ENCODE peak calls at places on chromosomes 11 and 22, in five cellular contexts. One of them, this sample, is unnamed.

GRCh38 chr11:117199061-117199915 is at the start of gene TAGLN:
- DNase-seq in body of pancreas: peak
- DNase-seq in suprapubic skin: no peak
- DNase-seq in sigmoid colon: peak
- DNase-seq in cardiac fibroblast: peak
- DNase-seq in this sample: peak

GRCh38 chr11:70312401-70313357 is 42.2 kb downstream of the PPFIA1 start:
- DNase-seq in body of pancreas: no peak
- DNase-seq in suprapubic skin: no peak
- DNase-seq in cardiac fibroblast: no peak
- DNase-seq in sigmoid colon: peak
- DNase-seq in this sample: no peak

GRCh38 chr22:50298937-50299656 is 8.3 kb downstream of the PLXNB2 start:
- DNase-seq in cardiac fibroblast: no peak
- DNase-seq in sigmoid colon: no peak
- DNase-seq in suprapubic skin: no peak
- DNase-seq in body of pancreas: no peak
- DNase-seq in this sample: peak

GRCh38 chr11:7871056-7871455 is 60.0 kb downstream of the OR10A6 start:
- DNase-seq in sigmoid colon: no peak
- DNase-seq in body of pancreas: no peak
- DNase-seq in suprapubic skin: no peak
- DNase-seq in cardiac fibroblast: peak
- DNase-seq in this sample: peak

GRCh38 chr11:68841718-68842426 is at the start of gene CPT1A:
- DNase-seq in sigmoid colon: peak
- DNase-seq in suprapubic skin: peak
- DNase-seq in body of pancreas: peak
- DNase-seq in cardiac fibroblast: peak
- DNase-seq in this sample: peak

GRCh38 chr11:87239001-87239400 is 201.3 kb downstream of the TMEM135 start:
- DNase-seq in sigmoid colon: no peak
- DNase-seq in suprapubic skin: no peak
- DNase-seq in body of pancreas: no peak
- DNase-seq in cardiac fibroblast: peak
- DNase-seq in this sample: no peak

GRCh38 chr22:49847751-49848689 is 5.6 kb upstream of the ZBED4 start:
- DNase-seq in sigmoid colon: no peak
- DNase-seq in body of pancreas: no peak
- DNase-seq in cardiac fibroblast: no peak
- DNase-seq in suprapubic skin: no peak
- DNase-seq in this sample: no peak

GRCh38 chr11:64482588-64482987 is 108.4 kb upstream of the SLC22A12 start:
- DNase-seq in suprapubic skin: no peak
- DNase-seq in sigmoid colon: no peak
- DNase-seq in cardiac fibroblast: no peak
- DNase-seq in body of pancreas: no peak
- DNase-seq in this sample: no peak

GRCh38 chr11:46554205-46555162 is 39.3 kb downstream of the AMBRA1 start:
- DNase-seq in sigmoid colon: no peak
- DNase-seq in suprapubic skin: no peak
- DNase-seq in cardiac fibroblast: peak
- DNase-seq in body of pancreas: no peak
- DNase-seq in this sample: peak

GRCh38 chr11:34339149-34340064 is 18.4 kb downstream of the ABTB2 start:
- DNase-seq in sigmoid colon: no peak
- DNase-seq in suprapubic skin: no peak
- DNase-seq in cardiac fibroblast: peak
- DNase-seq in body of pancreas: no peak
- DNase-seq in this sample: no peak

GRCh38 chr11:123063396-123064267 is 1.7 kb upstream of the HSPA8 start:
- DNase-seq in sigmoid colon: peak
- DNase-seq in body of pancreas: peak
- DNase-seq in cardiac fibroblast: peak
- DNase-seq in suprapubic skin: peak
- DNase-seq in this sample: peak

GRCh38 chr11:11148104-11148509 is 204.9 kb downstream of the CSNK2A3 start:
- DNase-seq in cardiac fibroblast: peak
- DNase-seq in body of pancreas: peak
- DNase-seq in sigmoid colon: peak
- DNase-seq in suprapubic skin: peak
- DNase-seq in this sample: peak

GRCh38 chr11:84628871-84629625 is 998.1 kb downstream of the DLG2 start:
- DNase-seq in body of pancreas: no peak
- DNase-seq in cardiac fibroblast: no peak
- DNase-seq in sigmoid colon: no peak
- DNase-seq in suprapubic skin: no peak
- DNase-seq in this sample: no peak

GRCh38 chr11:100467821-100468508 is 219.1 kb upstream of the ARHGAP42 start:
- DNase-seq in body of pancreas: no peak
- DNase-seq in sigmoid colon: no peak
- DNase-seq in cardiac fibroblast: no peak
- DNase-seq in suprapubic skin: no peak
- DNase-seq in this sample: no peak

GRCh38 chr11:86039094-86039493 is 29.8 kb downstream of the PICALM start:
- DNase-seq in body of pancreas: no peak
- DNase-seq in cardiac fibroblast: no peak
- DNase-seq in suprapubic skin: no peak
- DNase-seq in sigmoid colon: no peak
- DNase-seq in this sample: no peak

GRCh38 chr11:62352355-62353336 is 15.4 kb downstream of the ASRGL1 start:
- DNase-seq in sigmoid colon: no peak
- DNase-seq in suprapubic skin: no peak
- DNase-seq in cardiac fibroblast: no peak
- DNase-seq in body of pancreas: no peak
- DNase-seq in this sample: no peak

GRCh38 chr11:10858505-10859360 is 880 bp upstream of the ZBED5 start:
- DNase-seq in suprapubic skin: no peak
- DNase-seq in body of pancreas: peak
- DNase-seq in sigmoid colon: peak
- DNase-seq in cardiac fibroblast: no peak
- DNase-seq in this sample: peak

GRCh38 chr11:12126352-12127019 is 16.1 kb downstream of the MICAL2 start:
- DNase-seq in sigmoid colon: no peak
- DNase-seq in body of pancreas: no peak
- DNase-seq in suprapubic skin: no peak
- DNase-seq in cardiac fibroblast: peak
- DNase-seq in this sample: peak

GRCh38 chr22:38205261-38206128 is 3.7 kb downstream of the MAFF start:
- DNase-seq in body of pancreas: no peak
- DNase-seq in suprapubic skin: peak
- DNase-seq in cardiac fibroblast: peak
- DNase-seq in sigmoid colon: peak
- DNase-seq in this sample: peak

GRCh38 chr11:34501500-34501899 is 12.1 kb downstream of the ELF5 start:
- DNase-seq in body of pancreas: no peak
- DNase-seq in cardiac fibroblast: peak
- DNase-seq in suprapubic skin: no peak
- DNase-seq in sigmoid colon: no peak
- DNase-seq in this sample: peak

GRCh38 chr22:38305481-38306448 is 11.5 kb downstream of the CSNK1E start:
- DNase-seq in suprapubic skin: no peak
- DNase-seq in sigmoid colon: no peak
- DNase-seq in body of pancreas: no peak
- DNase-seq in cardiac fibroblast: peak
- DNase-seq in this sample: no peak

GRCh38 chr11:27471067-27471587 is 1.5 kb downstream of the LGR4 start:
- DNase-seq in suprapubic skin: no peak
- DNase-seq in body of pancreas: peak
- DNase-seq in sigmoid colon: no peak
- DNase-seq in cardiac fibroblast: no peak
- DNase-seq in this sample: no peak

GRCh38 chr11:126530416-126530815 is 174.9 kb downstream of the ST3GAL4 start:
- DNase-seq in sigmoid colon: no peak
- DNase-seq in cardiac fibroblast: no peak
- DNase-seq in suprapubic skin: no peak
- DNase-seq in body of pancreas: no peak
- DNase-seq in this sample: no peak

GRCh38 chr11:29019960-29020683 is 911.9 kb downstream of the METTL15 start:
- DNase-seq in body of pancreas: no peak
- DNase-seq in suprapubic skin: no peak
- DNase-seq in cardiac fibroblast: peak
- DNase-seq in sigmoid colon: no peak
- DNase-seq in this sample: no peak

GRCh38 chr11:66183581-66184048 is 84.8 kb upstream of the RAB1B start:
- DNase-seq in sigmoid colon: no peak
- DNase-seq in suprapubic skin: no peak
- DNase-seq in body of pancreas: no peak
- DNase-seq in cardiac fibroblast: peak
- DNase-seq in this sample: no peak

GRCh38 chr11:35165416-35166368 is 26.7 kb downstream of the CD44 start:
- DNase-seq in suprapubic skin: no peak
- DNase-seq in sigmoid colon: no peak
- DNase-seq in body of pancreas: no peak
- DNase-seq in cardiac fibroblast: peak
- DNase-seq in this sample: peak

GRCh38 chr22:38949889-38950405 is 7.5 kb upstream of the APOBEC3A start:
- DNase-seq in suprapubic skin: peak
- DNase-seq in cardiac fibroblast: no peak
- DNase-seq in body of pancreas: no peak
- DNase-seq in sigmoid colon: peak
- DNase-seq in this sample: no peak

GRCh38 chr11:75347781-75348613 is 3.5 kb downstream of the ARRB1 start:
- DNase-seq in body of pancreas: no peak
- DNase-seq in sigmoid colon: peak
- DNase-seq in suprapubic skin: no peak
- DNase-seq in cardiac fibroblast: peak
- DNase-seq in this sample: peak

GRCh38 chr22:48568736-48569330 is 1258.8 kb downstream of the BRD1 start:
- DNase-seq in cardiac fibroblast: no peak
- DNase-seq in body of pancreas: no peak
- DNase-seq in suprapubic skin: no peak
- DNase-seq in sigmoid colon: no peak
- DNase-seq in this sample: no peak

GRCh38 chr22:48569476-48570233 is 1258.0 kb downstream of the BRD1 start:
- DNase-seq in body of pancreas: no peak
- DNase-seq in suprapubic skin: no peak
- DNase-seq in cardiac fibroblast: no peak
- DNase-seq in sigmoid colon: no peak
- DNase-seq in this sample: no peak

GRCh38 chr22:48565901-48566501 is 1261.7 kb downstream of the BRD1 start:
- DNase-seq in sigmoid colon: no peak
- DNase-seq in suprapubic skin: no peak
- DNase-seq in cardiac fibroblast: no peak
- DNase-seq in body of pancreas: no peak
- DNase-seq in this sample: no peak

GRCh38 chr22:48566741-48567140 is 1260.9 kb downstream of the BRD1 start:
- DNase-seq in suprapubic skin: no peak
- DNase-seq in body of pancreas: no peak
- DNase-seq in sigmoid colon: no peak
- DNase-seq in cardiac fibroblast: no peak
- DNase-seq in this sample: no peak

GRCh38 chr22:48567213-48567975 is 1260.3 kb downstream of the BRD1 start:
- DNase-seq in body of pancreas: no peak
- DNase-seq in sigmoid colon: no peak
- DNase-seq in suprapubic skin: no peak
- DNase-seq in cardiac fibroblast: no peak
- DNase-seq in this sample: no peak
- H3K4me3 ChIP-seq in body of pancreas: no peak
- H3K4me3 ChIP-seq in sigmoid colon: no peak
- H3K4me3 ChIP-seq in suprapubic skin: peak
- H3K4me3 ChIP-seq in cardiac fibroblast: no peak
- H3K4me3 ChIP-seq in this sample: peak

DNA sequence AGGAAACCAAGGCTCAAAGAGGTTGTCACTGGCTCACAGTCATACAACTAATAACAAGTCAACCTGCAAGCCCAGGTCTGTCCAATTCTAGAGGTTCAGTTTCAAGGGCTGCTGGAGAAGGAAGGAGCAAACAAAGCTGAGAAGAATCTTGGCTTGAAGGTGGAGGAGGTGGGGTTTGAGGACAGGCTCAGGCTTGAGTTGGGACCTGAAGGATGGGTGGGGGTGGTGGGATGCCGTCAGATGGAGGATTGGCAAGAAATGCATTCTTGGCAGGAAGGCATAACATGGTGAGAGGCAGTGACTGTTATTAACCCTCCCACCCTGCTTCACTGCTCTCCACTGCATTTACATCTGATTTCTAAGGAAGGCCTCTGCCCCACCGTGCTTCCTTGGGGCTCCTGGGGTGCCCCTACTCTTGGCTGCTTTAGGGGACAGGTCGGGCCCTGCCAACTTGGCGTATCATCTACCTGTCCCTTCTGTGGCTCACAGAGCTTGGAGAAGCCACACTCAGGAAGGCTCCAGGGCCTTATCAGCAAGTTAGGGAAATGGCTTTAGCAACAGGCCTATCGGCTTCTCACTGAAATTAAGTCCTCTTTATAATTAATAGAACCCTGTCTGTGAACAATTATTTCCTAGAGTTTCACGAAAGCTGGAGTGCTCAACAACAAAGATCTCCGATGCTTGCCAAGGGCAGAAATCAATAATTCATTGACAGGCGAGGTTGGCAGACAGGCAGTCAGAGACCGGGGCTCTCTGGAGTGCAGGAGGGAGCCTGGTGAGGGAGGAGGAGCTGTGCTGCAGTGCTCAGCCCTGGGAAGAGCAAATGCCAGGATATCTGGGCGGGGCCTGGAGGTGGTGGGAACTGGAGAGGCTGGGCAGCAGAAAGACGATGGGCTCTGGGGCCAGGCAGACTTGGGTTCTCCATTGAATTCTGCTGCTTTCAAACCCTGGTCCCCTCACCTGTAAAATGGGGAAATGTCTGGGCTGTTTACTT is 85.0 kb upstream of the NARS2 start:
- DNase-seq in body of pancreas: no peak
- DNase-seq in sigmoid colon: no peak
- DNase-seq in suprapubic skin: no peak
- DNase-seq in cardiac fibroblast: no peak
- DNase-seq in this sample: no peak
- TF ChIP-seq CTCF in body of pancreas: no peak
- TF ChIP-seq CTCF in sigmoid colon: no peak
- TF ChIP-seq CTCF in suprapubic skin: no peak
- TF ChIP-seq CTCF in cardiac fibroblast: no peak
- TF ChIP-seq CTCF in this sample: no peak

GRCh38 chr11:3903207-3903896 is 47.9 kb downstream of the STIM1 start:
- DNase-seq in sigmoid colon: no peak
- DNase-seq in body of pancreas: no peak
- DNase-seq in cardiac fibroblast: no peak
- DNase-seq in suprapubic skin: no peak
- DNase-seq in this sample: no peak

GRCh38 chr11:3906166-3906565 is 50.7 kb downstream of the STIM1 start:
- DNase-seq in cardiac fibroblast: no peak
- DNase-seq in suprapubic skin: no peak
- DNase-seq in body of pancreas: no peak
- DNase-seq in sigmoid colon: no peak
- DNase-seq in this sample: no peak

GRCh38 chr11:3905080-3905953 is 49.9 kb downstream of the STIM1 start:
- DNase-seq in sigmoid colon: no peak
- DNase-seq in suprapubic skin: no peak
- DNase-seq in body of pancreas: no peak
- DNase-seq in cardiac fibroblast: peak
- DNase-seq in this sample: peak

GRCh38 chr11:3902441-3902840 is 47.0 kb downstream of the STIM1 start:
- DNase-seq in suprapubic skin: no peak
- DNase-seq in cardiac fibroblast: no peak
- DNase-seq in sigmoid colon: no peak
- DNase-seq in body of pancreas: no peak
- DNase-seq in this sample: no peak

GRCh38 chr11:3904228-3904627 is 48.8 kb downstream of the STIM1 start:
- DNase-seq in cardiac fibroblast: no peak
- DNase-seq in sigmoid colon: no peak
- DNase-seq in body of pancreas: no peak
- DNase-seq in suprapubic skin: no peak
- DNase-seq in this sample: no peak
- H3K4me3 ChIP-seq in cardiac fibroblast: no peak
- H3K4me3 ChIP-seq in sigmoid colon: no peak
- H3K4me3 ChIP-seq in body of pancreas: no peak
- H3K4me3 ChIP-seq in suprapubic skin: no peak
- H3K4me3 ChIP-seq in this sample: no peak

GRCh38 chr22:36759481-36760159 is 16.3 kb downstream of the IFT27 start:
- DNase-seq in sigmoid colon: peak
- DNase-seq in cardiac fibroblast: no peak
- DNase-seq in body of pancreas: no peak
- DNase-seq in suprapubic skin: peak
- DNase-seq in this sample: no peak
- TF ChIP-seq CTCF in sigmoid colon: no peak
- TF ChIP-seq CTCF in cardiac fibroblast: no peak
- TF ChIP-seq CTCF in body of pancreas: no peak
- TF ChIP-seq CTCF in suprapubic skin: no peak
- TF ChIP-seq CTCF in this sample: no peak